ENCODE peak calls at places on chromosomes 4 and X, in four cellular contexts. Y is left ventricle myocardium inferior, A is brain microvascular endothelial cell, T is IMR-90. N is an unnamed sample.

GRCh38 chrX:137031517-137032377 is 2.0 kb downstream of the GPR101 start:
- DNase-seq in A (peak; percentile 28), Y (no peak), T (peak; percentile 10), N (peak; percentile 32)

GRCh38 chr4:77082886-77083608 is 7.3 kb upstream of the CCNI start:
- DNase-seq in T (no peak), A (no peak), Y (no peak), N (no peak)

GRCh38 chr4:165207016-165207430 is 338 bp upstream of the KLHL2 start:
- DNase-seq in A (peak; percentile 8), T (peak; percentile 31), Y (no peak), N (peak; percentile 49)

GRCh38 chrX:99603076-99603814 is 806.8 kb downstream of the PCDH19 start:
- DNase-seq in Y (no peak), T (no peak), A (no peak), N (no peak)

GRCh38 chr4:177052211-177052725 is 257.4 kb upstream of the NEIL3 start:
- DNase-seq in T (no peak), A (no peak), Y (no peak), N (no peak)

GRCh38 chrX:2707334-2707760 is 16.3 kb downstream of the CD99 start:
- DNase-seq in Y (peak; percentile 42), A (peak; percentile 93), T (peak; percentile 95), N (peak; percentile 99)

GRCh38 chrX:131729295-131729694 is 185.4 kb downstream of the OR13H1 start:
- DNase-seq in Y (no peak), A (peak; percentile 77), T (peak; percentile 88), N (no peak)

GRCh38 chrX:136961594-136962135 is 72.1 kb downstream of the GPR101 start:
- DNase-seq in T (no peak), Y (no peak), A (peak; percentile 12), N (no peak)

GRCh38 chrX:10213716-10214115 is 56.9 kb downstream of the CLCN4 start:
- DNase-seq in A (no peak), T (no peak), Y (no peak), N (no peak)

GRCh38 chrX:19152762-19153161 is 30.5 kb upstream of the ADGRG2 start:
- DNase-seq in Y (no peak), T (peak; percentile 5), A (no peak), N (peak; percentile 63)

GRCh38 chrX:72271812-72272211 is 5.2 kb downstream of the RPS4X start:
- DNase-seq in Y (no peak), T (no peak), A (no peak), N (peak; percentile 88)

GRCh38 chr4:25807101-25807728 is 55.6 kb downstream of the SEL1L3 start:
- DNase-seq in Y (no peak), T (peak; percentile 44), A (no peak), N (no peak)

GRCh38 chrX:7638053-7638452 is 204.9 kb upstream of the VCX start:
- DNase-seq in A (no peak), Y (no peak), T (no peak), N (no peak)

GRCh38 chr4:138875886-138876608 is 139.5 kb upstream of the NOCT start:
- DNase-seq in Y (no peak), A (peak; percentile 77), T (peak; percentile 88), N (peak; percentile 87)

GRCh38 chr4:103118171-103118570 is 18.5 kb upstream of the BDH2 start:
- DNase-seq in T (peak; percentile 46), Y (no peak), A (no peak), N (no peak)

GRCh38 chr4:38004062-38004461 is 43.9 kb downstream of the PTTG2 start:
- DNase-seq in A (peak; percentile 37), T (peak; percentile 51), Y (no peak), N (no peak)

GRCh38 chr4:27276322-27277073 is 415.9 kb downstream of the STIM2 start:
- DNase-seq in A (no peak), T (no peak), Y (no peak), N (no peak)

GRCh38 chrX:9122504-9123245 is 88.7 kb upstream of the FAM9B start:
- DNase-seq in A (peak; percentile 35), T (peak; percentile 35), Y (no peak), N (peak; percentile 2)

GRCh38 chr4:8888856-8889255 is 17.2 kb upstream of the HMX1 start:
- DNase-seq in T (no peak), Y (no peak), A (no peak), N (no peak)

GRCh38 chr4:90081432-90082195 is 45.6 kb upstream of the CCSER1 start:
- DNase-seq in Y (no peak), A (no peak), T (no peak), N (no peak)

GRCh38 chr4:1307951-1308735 is 18.5 kb downstream of the MAEA start:
- DNase-seq in A (no peak), T (no peak), Y (no peak), N (no peak)

GRCh38 chr4:47195706-47196105 is 164.3 kb downstream of the GABRB1 start:
- DNase-seq in Y (no peak), T (peak; percentile 26), A (peak; percentile 48), N (peak; percentile 38)

GRCh38 chrX:45718676-45719075 is 518.0 kb upstream of the DIPK2B start:
- DNase-seq in Y (no peak), T (no peak), A (no peak), N (no peak)
- H3K4me3 ChIP-seq in Y (no peak overlapping the region), T (no peak overlapping the region), A (no peak overlapping the region), N (no peak overlapping the region)

GRCh38 chr4:10089346-10089745 is 27.3 kb downstream of the WDR1 start:
- DNase-seq in T (no peak), A (no peak), Y (peak; percentile 19), N (peak; percentile 44)
- TF ChIP-seq CTCF in T (peak; percentile 14), A (peak; percentile 60), Y (peak; percentile 55), N (peak; percentile 48)

GRCh38 chr4:20252656-20253271 is 1.1 kb downstream of the SLIT2 start:
- DNase-seq in A (no peak), Y (peak; percentile 20), T (peak; percentile 39), N (peak; percentile 23)
- H3K4me3 ChIP-seq in A (peak overlapping the region; percentile 73), Y (peak overlapping the region; percentile 73), T (peak overlapping the region; percentile 55), N (peak overlapping the region; percentile 56)

DNA sequence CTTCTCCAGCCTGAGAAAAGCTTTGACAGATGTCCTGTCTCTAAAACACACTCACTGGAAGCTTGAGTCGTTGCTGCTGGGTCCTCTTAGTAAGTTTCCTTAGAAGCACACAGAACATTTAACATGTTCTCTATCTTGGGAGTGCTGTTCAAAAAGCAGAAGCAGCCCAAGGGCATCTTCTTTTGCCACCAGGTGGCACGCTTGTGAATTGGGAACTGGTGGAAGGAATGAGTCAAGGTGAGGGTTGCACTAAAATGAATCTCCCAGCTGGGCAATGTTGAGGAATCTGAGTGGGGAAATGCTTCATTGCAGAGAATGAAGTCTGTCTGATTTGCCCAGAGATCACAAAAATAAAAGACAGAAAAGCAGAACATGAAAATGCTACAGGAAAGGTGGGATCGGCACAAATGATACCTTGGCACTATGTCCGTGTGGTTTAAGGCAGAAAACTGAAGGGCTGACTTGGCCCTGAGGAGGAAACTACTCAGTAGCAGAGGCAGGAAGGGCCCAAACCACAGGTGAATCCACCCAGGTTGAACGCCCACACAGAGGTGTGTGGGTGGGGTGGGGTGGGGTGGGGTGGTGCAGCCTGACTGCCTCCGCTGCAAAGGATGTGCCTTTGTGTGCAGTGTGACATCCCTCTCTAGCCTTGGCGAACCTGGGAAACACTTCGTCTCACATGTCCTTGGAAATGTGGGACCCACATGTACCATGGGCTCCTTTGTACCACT is 26.0 kb downstream of the KIT start:
- DNase-seq in T (no peak), Y (no peak), A (no peak), N (peak; percentile 61)
- TF ChIP-seq CTCF in T (peak; percentile 35), Y (peak; percentile 53), A (peak; percentile 69), N (peak; percentile 63)

GRCh38 chr4:29560452-29560851 is 1159.7 kb upstream of the PCDH7 start:
- DNase-seq in Y (no peak), A (no peak), T (no peak), N (peak; percentile 52)

GRCh38 chr4:29565256-29565655 is 1154.9 kb upstream of the PCDH7 start:
- DNase-seq in Y (no peak), T (no peak), A (no peak), N (no peak)

GRCh38 chr4:29571322-29571721 is 1148.8 kb upstream of the PCDH7 start:
- DNase-seq in T (no peak), Y (no peak), A (no peak), N (peak; percentile 2)

GRCh38 chr4:29566371-29566770 is 1153.8 kb upstream of the PCDH7 start:
- DNase-seq in Y (no peak), T (no peak), A (no peak), N (no peak)
- H3K4me3 ChIP-seq in Y (no peak overlapping the region), T (no peak overlapping the region), A (no peak overlapping the region), N (no peak overlapping the region)

DNA sequence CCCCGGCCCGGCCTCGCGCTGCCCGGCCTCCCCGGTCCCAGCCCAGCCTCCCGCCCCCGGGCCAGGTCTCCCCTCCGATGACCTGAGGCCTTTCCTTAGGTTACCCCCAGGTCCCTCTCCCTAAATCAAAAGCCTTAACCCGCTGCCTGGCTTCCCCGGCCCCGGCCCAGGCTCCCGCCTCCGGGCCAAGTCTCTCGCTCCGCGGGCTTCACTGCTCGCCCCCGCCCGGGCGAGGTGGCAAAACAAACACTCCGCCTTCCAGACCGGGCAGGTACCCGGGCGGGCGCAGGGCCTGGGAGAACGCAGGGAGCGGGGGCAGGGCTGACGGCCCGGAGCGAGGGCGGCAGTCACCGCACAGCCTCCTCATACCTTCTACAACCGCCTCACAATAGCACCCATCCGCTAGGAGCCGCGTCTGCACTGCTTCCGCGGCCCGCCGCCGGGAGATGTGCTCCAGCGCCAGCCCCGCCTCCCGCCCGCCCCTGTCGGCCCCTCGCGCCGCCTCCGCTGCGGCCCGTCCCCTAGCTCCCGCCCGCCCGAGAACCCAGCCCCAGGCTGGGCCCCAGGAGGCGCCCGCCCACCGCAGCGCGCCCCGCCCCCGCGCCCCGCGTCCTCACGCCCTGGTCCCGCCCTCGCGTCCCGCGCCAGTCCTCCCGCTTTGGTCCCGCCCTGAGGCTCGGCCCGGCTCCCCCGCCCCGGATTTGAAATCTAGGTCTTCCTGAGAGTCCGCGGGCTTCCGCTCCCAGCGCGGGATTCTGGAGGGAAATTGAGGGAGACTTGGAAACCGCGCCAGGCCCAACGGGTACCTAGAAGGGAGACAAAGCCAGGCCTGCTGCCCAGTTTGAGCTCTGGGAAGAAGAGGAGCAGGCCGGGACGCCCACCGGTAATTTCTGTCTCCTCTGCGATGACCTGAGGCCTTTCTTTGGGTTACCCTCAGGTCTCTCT is at the start of the genes CASP3 and PRIMPOL:
- DNase-seq in T (peak; percentile 92), A (peak; percentile 91), Y (peak; percentile 98), N (peak; percentile 96)
- TF ChIP-seq CTCF in T (peak; percentile 49), A (peak; percentile 35), Y (peak; percentile 55), N (peak; percentile 23)

DNA sequence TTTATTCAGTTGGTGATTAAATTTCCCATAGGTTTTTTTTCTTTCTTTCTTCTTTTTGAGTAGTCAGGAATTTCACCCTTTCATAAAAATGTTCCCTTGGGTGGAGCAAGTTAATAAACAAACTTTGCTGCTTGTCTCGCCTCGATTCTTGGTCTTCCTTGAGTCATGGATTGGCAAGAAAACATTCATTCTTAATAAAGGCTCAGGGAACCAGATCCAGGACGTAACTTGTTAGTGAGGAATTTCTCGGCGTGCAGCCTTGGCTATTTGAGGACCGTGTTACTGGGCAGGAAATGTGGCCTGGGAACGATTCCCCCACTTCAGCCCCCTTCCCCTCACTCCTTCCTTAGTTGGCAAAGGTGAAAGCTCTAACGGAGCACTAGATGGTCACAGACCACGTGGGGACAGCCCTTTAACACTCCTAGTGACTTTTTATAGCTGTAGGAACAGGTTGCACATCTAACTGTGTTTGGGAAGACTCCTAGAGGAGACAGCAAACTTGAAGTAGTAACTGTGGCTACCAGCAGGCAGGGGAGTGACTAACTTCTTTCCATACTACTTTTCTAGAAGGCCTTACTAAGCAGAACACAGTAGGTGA is 106.8 kb downstream of the UCHL1 start:
- DNase-seq in T (no peak), Y (peak; percentile 37), A (no peak), N (peak; percentile 43)
- H3K4me3 ChIP-seq in T (no peak overlapping the region), Y (peak overlapping the region; percentile 91), A (no peak overlapping the region), N (no peak overlapping the region)

N was measured in epithelial cell of esophagus.